ENCODE peak calls at places on chromosomes 6 and 20, in five cellular contexts. V is GM23338; S is CD4-positive, alpha-beta memory T cell; H is left lung; Z is glutamatergic neuron. E is an unnamed sample.

GRCh38 chr6:3310051-3310448 is 51.3 kb downstream of the PSMG4 start:
- DNase-seq in V (no peak), S (no peak), H (no peak), Z (no peak), E (no peak)

GRCh38 chr6:49468042-49468441 is 4.9 kb downstream of the CENPQ start:
- DNase-seq in V (no peak), S (no peak), H (no peak), Z (no peak), E (no peak)

GRCh38 chr6:116461563-116462507 is 660 bp downstream of the CALHM6 start:
- DNase-seq in V (peak), S (peak), H (peak), Z (peak), E (peak)

GRCh38 chr6:34412054-34412453 is 13.8 kb downstream of the RPS10 start:
- DNase-seq in V (no peak), S (no peak), H (no peak), Z (no peak), E (no peak)

GRCh38 chr20:62120990-62121775 is 1.1 kb upstream of the LSM14B start:
- DNase-seq in V (peak), S (no peak), H (peak), Z (no peak), E (no peak)

GRCh38 chr6:163837681-163838431 is 423.3 kb downstream of the QKI start:
- DNase-seq in V (no peak), S (no peak), H (no peak), Z (peak), E (no peak)

GRCh38 chr20:54549523-54550326 is 74.3 kb downstream of the DOK5 start:
- DNase-seq in V (no peak), S (no peak), H (no peak), Z (no peak), E (no peak)

GRCh38 chr20:32610897-32611218 is 25.7 kb upstream of the NOL4L start:
- DNase-seq in V (no peak), S (no peak), H (no peak), Z (no peak), E (no peak)

GRCh38 chr6:15763827-15764226 is 101.0 kb upstream of the DTNBP1 start:
- DNase-seq in V (peak), S (no peak), H (peak), Z (no peak), E (no peak)

GRCh38 chr6:34052918-34053608 is 92.8 kb downstream of the GRM4 start:
- DNase-seq in V (no peak), S (no peak), H (no peak), Z (no peak), E (no peak)

GRCh38 chr6:112086744-112087135 is 542 bp downstream of the TUBE1 start:
- DNase-seq in V (peak), S (no peak), H (no peak), Z (no peak), E (no peak)

GRCh38 chr6:170187669-170188566 is 103.0 kb downstream of the DLL1 start:
- DNase-seq in V (no peak), S (no peak), H (no peak), Z (no peak), E (no peak)

GRCh38 chr20:46682063-46682821 is 7.0 kb downstream of the TP53RK start:
- DNase-seq in V (no peak), S (no peak), H (no peak), Z (no peak), E (no peak)

GRCh38 chr20:34377072-34377847 is 14.2 kb downstream of the ITCH start:
- DNase-seq in V (no peak), S (no peak), H (no peak), Z (no peak), E (no peak)

GRCh38 chr6:136696783-136697364 is 95.4 kb downstream of the MAP3K5 start:
- DNase-seq in V (no peak), S (no peak), H (no peak), Z (no peak), E (no peak)

GRCh38 chr6:32944265-32944664 is 3.4 kb upstream of the HLA-DMB start:
- DNase-seq in V (no peak), S (peak), H (no peak), Z (no peak), E (no peak)

GRCh38 chr6:125009578-125009977 is 47.3 kb downstream of the RNF217 start:
- DNase-seq in V (no peak), S (no peak), H (no peak), Z (no peak), E (no peak)

GRCh38 chr6:163579111-163579879 is 164.8 kb downstream of the QKI start:
- DNase-seq in V (peak), S (no peak), H (no peak), Z (no peak), E (no peak)

GRCh38 chr6:81787313-81788068 is 35.0 kb upstream of the TENT5A start:
- DNase-seq in V (no peak), S (no peak), H (no peak), Z (no peak), E (no peak)